ENCODE peak calls at places on chromosomes 7 and 10, in five cellular contexts. One of them, this sample, is unnamed.

GRCh38 chr7:112487457-112487856 is 6.7 kb downstream of the LSMEM1 start:
- DNase-seq in stimulated activated CD8-positive, alpha-beta memory T cell treated with anti-CD3 and anti-CD28 coated beads, Interleukin-12 subunit alpha, Interleukin-12 subunit beta, amount 100 ng/mL, for 1 hour: no peak
- DNase-seq in caudate nucleus: no peak
- DNase-seq in stimulated activated naive B cell treated with anti-CD40 and anti-IgM and Interleukin-4, amounts not matched to agents 10 μg/mL and 1 μg/mL and 100 μg/mL, for 72 hours: no peak
- DNase-seq in germinal center: no peak
- DNase-seq in this sample: no peak

GRCh38 chr7:36312064-36312914 is 77.4 kb upstream of the ANLN start:
- DNase-seq in stimulated activated naive B cell treated with anti-CD40 and anti-IgM and Interleukin-4, amounts not matched to agents 10 μg/mL and 1 μg/mL and 100 μg/mL, for 72 hours: no peak
- DNase-seq in stimulated activated CD8-positive, alpha-beta memory T cell treated with anti-CD3 and anti-CD28 coated beads, Interleukin-12 subunit alpha, Interleukin-12 subunit beta, amount 100 ng/mL, for 1 hour: no peak
- DNase-seq in germinal center: no peak
- DNase-seq in caudate nucleus: no peak
- DNase-seq in this sample: no peak

GRCh38 chr10:13193637-13194036 is 32.3 kb downstream of the MCM10 start:
- DNase-seq in stimulated activated CD8-positive, alpha-beta memory T cell treated with anti-CD3 and anti-CD28 coated beads, Interleukin-12 subunit alpha, Interleukin-12 subunit beta, amount 100 ng/mL, for 1 hour: no peak
- DNase-seq in germinal center: no peak
- DNase-seq in caudate nucleus: no peak
- DNase-seq in stimulated activated naive B cell treated with anti-CD40 and anti-IgM and Interleukin-4, amounts not matched to agents 10 μg/mL and 1 μg/mL and 100 μg/mL, for 72 hours: no peak
- DNase-seq in this sample: no peak

GRCh38 chr10:93235686-93236085 is 162.0 kb downstream of the CYP26A1 start:
- DNase-seq in germinal center: no peak
- DNase-seq in stimulated activated CD8-positive, alpha-beta memory T cell treated with anti-CD3 and anti-CD28 coated beads, Interleukin-12 subunit alpha, Interleukin-12 subunit beta, amount 100 ng/mL, for 1 hour: no peak
- DNase-seq in caudate nucleus: no peak
- DNase-seq in stimulated activated naive B cell treated with anti-CD40 and anti-IgM and Interleukin-4, amounts not matched to agents 10 μg/mL and 1 μg/mL and 100 μg/mL, for 72 hours: no peak
- DNase-seq in this sample: no peak

GRCh38 chr10:50594012-50594411 is 29.7 kb downstream of the SGMS1 start:
- DNase-seq in stimulated activated naive B cell treated with anti-CD40 and anti-IgM and Interleukin-4, amounts not matched to agents 10 μg/mL and 1 μg/mL and 100 μg/mL, for 72 hours: no peak
- DNase-seq in germinal center: no peak
- DNase-seq in stimulated activated CD8-positive, alpha-beta memory T cell treated with anti-CD3 and anti-CD28 coated beads, Interleukin-12 subunit alpha, Interleukin-12 subunit beta, amount 100 ng/mL, for 1 hour: no peak
- DNase-seq in caudate nucleus: no peak
- DNase-seq in this sample: no peak

GRCh38 chr7:18116661-18117060 is 89.0 kb upstream of the PRPS1L1 start:
- DNase-seq in stimulated activated CD8-positive, alpha-beta memory T cell treated with anti-CD3 and anti-CD28 coated beads, Interleukin-12 subunit alpha, Interleukin-12 subunit beta, amount 100 ng/mL, for 1 hour: no peak
- DNase-seq in caudate nucleus: no peak
- DNase-seq in germinal center: no peak
- DNase-seq in stimulated activated naive B cell treated with anti-CD40 and anti-IgM and Interleukin-4, amounts not matched to agents 10 μg/mL and 1 μg/mL and 100 μg/mL, for 72 hours: no peak
- DNase-seq in this sample: no peak

GRCh38 chr10:78626471-78626870 is 442.3 kb upstream of the ZMIZ1 start:
- DNase-seq in stimulated activated naive B cell treated with anti-CD40 and anti-IgM and Interleukin-4, amounts not matched to agents 10 μg/mL and 1 μg/mL and 100 μg/mL, for 72 hours: no peak
- DNase-seq in stimulated activated CD8-positive, alpha-beta memory T cell treated with anti-CD3 and anti-CD28 coated beads, Interleukin-12 subunit alpha, Interleukin-12 subunit beta, amount 100 ng/mL, for 1 hour: no peak
- DNase-seq in caudate nucleus: no peak
- DNase-seq in germinal center: no peak
- DNase-seq in this sample: no peak

GRCh38 chr10:92689663-92690210 is at the start of gene HHEX:
- DNase-seq in germinal center: peak; percentile 87
- DNase-seq in caudate nucleus: no peak
- DNase-seq in stimulated activated CD8-positive, alpha-beta memory T cell treated with anti-CD3 and anti-CD28 coated beads, Interleukin-12 subunit alpha, Interleukin-12 subunit beta, amount 100 ng/mL, for 1 hour: no peak
- DNase-seq in stimulated activated naive B cell treated with anti-CD40 and anti-IgM and Interleukin-4, amounts not matched to agents 10 μg/mL and 1 μg/mL and 100 μg/mL, for 72 hours: peak; percentile 76
- DNase-seq in this sample: no peak

GRCh38 chr10:4474829-4475228 is 351.2 kb upstream of the AKR1E2 start:
- DNase-seq in caudate nucleus: no peak
- DNase-seq in stimulated activated naive B cell treated with anti-CD40 and anti-IgM and Interleukin-4, amounts not matched to agents 10 μg/mL and 1 μg/mL and 100 μg/mL, for 72 hours: no peak
- DNase-seq in germinal center: no peak
- DNase-seq in stimulated activated CD8-positive, alpha-beta memory T cell treated with anti-CD3 and anti-CD28 coated beads, Interleukin-12 subunit alpha, Interleukin-12 subunit beta, amount 100 ng/mL, for 1 hour: no peak
- DNase-seq in this sample: no peak

GRCh38 chr10:26437637-26438461 is at the start of gene APBB1IP:
- DNase-seq in stimulated activated CD8-positive, alpha-beta memory T cell treated with anti-CD3 and anti-CD28 coated beads, Interleukin-12 subunit alpha, Interleukin-12 subunit beta, amount 100 ng/mL, for 1 hour: no peak
- DNase-seq in caudate nucleus: no peak
- DNase-seq in stimulated activated naive B cell treated with anti-CD40 and anti-IgM and Interleukin-4, amounts not matched to agents 10 μg/mL and 1 μg/mL and 100 μg/mL, for 72 hours: peak; percentile 72
- DNase-seq in germinal center: peak; percentile 70
- DNase-seq in this sample: peak; percentile 59

GRCh38 chr7:94838717-94839116 is 68.7 kb upstream of the PPP1R9A start:
- DNase-seq in caudate nucleus: no peak
- DNase-seq in stimulated activated CD8-positive, alpha-beta memory T cell treated with anti-CD3 and anti-CD28 coated beads, Interleukin-12 subunit alpha, Interleukin-12 subunit beta, amount 100 ng/mL, for 1 hour: no peak
- DNase-seq in stimulated activated naive B cell treated with anti-CD40 and anti-IgM and Interleukin-4, amounts not matched to agents 10 μg/mL and 1 μg/mL and 100 μg/mL, for 72 hours: no peak
- DNase-seq in germinal center: no peak
- DNase-seq in this sample: no peak

GRCh38 chr10:95814011-95814727 is 58.2 kb downstream of the ENTPD1 start:
- DNase-seq in germinal center: no peak
- DNase-seq in stimulated activated CD8-positive, alpha-beta memory T cell treated with anti-CD3 and anti-CD28 coated beads, Interleukin-12 subunit alpha, Interleukin-12 subunit beta, amount 100 ng/mL, for 1 hour: no peak
- DNase-seq in caudate nucleus: no peak
- DNase-seq in stimulated activated naive B cell treated with anti-CD40 and anti-IgM and Interleukin-4, amounts not matched to agents 10 μg/mL and 1 μg/mL and 100 μg/mL, for 72 hours: no peak
- DNase-seq in this sample: no peak

GRCh38 chr10:90288403-90288933 is 569.4 kb downstream of the HTR7 start:
- DNase-seq in caudate nucleus: no peak
- DNase-seq in germinal center: no peak
- DNase-seq in stimulated activated CD8-positive, alpha-beta memory T cell treated with anti-CD3 and anti-CD28 coated beads, Interleukin-12 subunit alpha, Interleukin-12 subunit beta, amount 100 ng/mL, for 1 hour: no peak
- DNase-seq in stimulated activated naive B cell treated with anti-CD40 and anti-IgM and Interleukin-4, amounts not matched to agents 10 μg/mL and 1 μg/mL and 100 μg/mL, for 72 hours: no peak
- DNase-seq in this sample: no peak

GRCh38 chr7:495761-496321 is 23.8 kb downstream of the PDGFA start:
- DNase-seq in stimulated activated naive B cell treated with anti-CD40 and anti-IgM and Interleukin-4, amounts not matched to agents 10 μg/mL and 1 μg/mL and 100 μg/mL, for 72 hours: no peak
- DNase-seq in stimulated activated CD8-positive, alpha-beta memory T cell treated with anti-CD3 and anti-CD28 coated beads, Interleukin-12 subunit alpha, Interleukin-12 subunit beta, amount 100 ng/mL, for 1 hour: no peak
- DNase-seq in germinal center: no peak
- DNase-seq in caudate nucleus: no peak
- DNase-seq in this sample: no peak

GRCh38 chr10:1824928-1825327 is 87.6 kb upstream of the ADARB2 start:
- DNase-seq in germinal center: no peak
- DNase-seq in stimulated activated naive B cell treated with anti-CD40 and anti-IgM and Interleukin-4, amounts not matched to agents 10 μg/mL and 1 μg/mL and 100 μg/mL, for 72 hours: peak; percentile 5
- DNase-seq in stimulated activated CD8-positive, alpha-beta memory T cell treated with anti-CD3 and anti-CD28 coated beads, Interleukin-12 subunit alpha, Interleukin-12 subunit beta, amount 100 ng/mL, for 1 hour: no peak
- DNase-seq in caudate nucleus: no peak
- DNase-seq in this sample: no peak

GRCh38 chr7:5699467-5699866 is 82.0 kb downstream of the RNF216 start:
- DNase-seq in germinal center: no peak
- DNase-seq in caudate nucleus: no peak
- DNase-seq in stimulated activated CD8-positive, alpha-beta memory T cell treated with anti-CD3 and anti-CD28 coated beads, Interleukin-12 subunit alpha, Interleukin-12 subunit beta, amount 100 ng/mL, for 1 hour: no peak
- DNase-seq in stimulated activated naive B cell treated with anti-CD40 and anti-IgM and Interleukin-4, amounts not matched to agents 10 μg/mL and 1 μg/mL and 100 μg/mL, for 72 hours: no peak
- DNase-seq in this sample: no peak

This sample was measured in substantia nigra.